ENCODE peak calls at places on chromosomes 16 and 17, in six cellular contexts. V, L, W, O, C and S are unnamed samples.

GRCh38 chr17:28228986-28229729 is 89.8 kb upstream of the TMEM97 start:
- DNase-seq in C (no peak), W (no peak), L (no peak), O (no peak), V (no peak), S (no peak)

GRCh38 chr16:80972611-80973010 is 34.1 kb downstream of the CMC2 start:
- DNase-seq in V (no peak), O (no peak), C (no peak), W (no peak), L (no peak), S (no peak)

GRCh38 chr17:61444831-61445230 is 7.4 kb upstream of the TBX4 start:
- DNase-seq in C (peak), L (peak), O (no peak), V (no peak), W (no peak), S (peak)

GRCh38 chr16:24988593-24989338 is 26.4 kb downstream of the ARHGAP17 start:
- DNase-seq in C (peak), O (no peak), W (peak), L (no peak), V (peak), S (no peak)

GRCh38 chr17:39679521-39680192 is 8.2 kb downstream of the PGAP3 start:
- DNase-seq in L (peak), V (no peak), W (no peak), O (no peak), C (no peak), S (no peak)

GRCh38 chr16:67504190-67505021 is 21.1 kb upstream of the AGRP start:
- DNase-seq in L (no peak), C (no peak), V (no peak), O (no peak), W (no peak), S (no peak)

GRCh38 chr16:2791174-2791573 is 3.8 kb upstream of the PRSS33 start:
- DNase-seq in O (no peak), V (no peak), L (peak), W (no peak), C (no peak), S (no peak)

GRCh38 chr17:77371888-77372443 is 231.2 kb downstream of the SEC14L1 start:
- DNase-seq in O (no peak), W (no peak), L (peak), C (peak), V (peak), S (no peak)

GRCh38 chr17:48593126-48593829 is at the start of gene HOXB5:
- DNase-seq in L (no peak), V (no peak), W (no peak), O (peak), C (no peak), S (no peak)

GRCh38 chr17:20234266-20234665 is 225.1 kb downstream of the SPECC1 start:
- DNase-seq in O (no peak), L (no peak), W (no peak), C (no peak), V (no peak), S (no peak)

GRCh38 chr17:72416054-72416691 is 295.4 kb downstream of the SOX9 start:
- DNase-seq in O (no peak), C (no peak), W (peak), V (peak), L (peak), S (peak)

GRCh38 chr17:64400644-64401043 is 10.0 kb upstream of the PECAM1 start:
- DNase-seq in V (no peak), W (no peak), L (no peak), C (no peak), O (no peak), S (no peak)

GRCh38 chr17:31724026-31724425 is 135.0 kb downstream of the COPRS start:
- DNase-seq in W (no peak), C (peak), L (peak), O (no peak), V (no peak), S (peak)

GRCh38 chr16:56614549-56614991 is 6.2 kb downstream of the MT2A start:
- DNase-seq in V (no peak), C (peak), L (peak), O (no peak), W (no peak), S (no peak)

GRCh38 chr17:83064021-83064731 is 15.2 kb upstream of the METRNL start:
- DNase-seq in L (peak), W (no peak), C (no peak), V (peak), O (no peak), S (no peak)

GRCh38 chr17:76138234-76138895 is 2.7 kb downstream of the FOXJ1 start:
- DNase-seq in C (peak), L (peak), V (no peak), W (peak), O (peak), S (no peak)